ENCODE peak calls at places on chromosomes 5 and 9, in nine cellular contexts. One of them, this sample, is unnamed.

GRCh38 chr9:83441390-83441789 is 96.8 kb downstream of the FRMD3 start:
- DNase-seq in GM23248: no peak
- DNase-seq in H1: no peak
- DNase-seq in aorta: no peak
- DNase-seq in psoas muscle: no peak
- DNase-seq in HepG2: no peak
- DNase-seq in upper lobe of right lung: no peak
- DNase-seq in tibial nerve: no peak
- DNase-seq in SK-N-SH: no peak
- DNase-seq in this sample: no peak

GRCh38 chr5:11524188-11524587 is 380.1 kb downstream of the CTNND2 start:
- DNase-seq in GM23248: no peak
- DNase-seq in H1: no peak
- DNase-seq in aorta: no peak
- DNase-seq in psoas muscle: no peak
- DNase-seq in HepG2: no peak
- DNase-seq in upper lobe of right lung: no peak
- DNase-seq in tibial nerve: no peak
- DNase-seq in SK-N-SH: no peak
- DNase-seq in this sample: no peak

GRCh38 chr9:90012825-90013425 is 408.1 kb downstream of the GADD45G start:
- DNase-seq in GM23248: no peak
- DNase-seq in H1: no peak
- DNase-seq in aorta: no peak
- DNase-seq in psoas muscle: no peak
- DNase-seq in HepG2: no peak
- DNase-seq in upper lobe of right lung: no peak
- DNase-seq in tibial nerve: no peak
- DNase-seq in SK-N-SH: no peak
- DNase-seq in this sample: peak; percentile 59

GRCh38 chr9:127076860-127077657 is 45.4 kb downstream of the ANGPTL2 start:
- DNase-seq in GM23248: peak; percentile 14
- DNase-seq in H1: no peak
- DNase-seq in aorta: no peak
- DNase-seq in psoas muscle: no peak
- DNase-seq in HepG2: no peak
- DNase-seq in upper lobe of right lung: no peak
- DNase-seq in tibial nerve: no peak
- DNase-seq in SK-N-SH: no peak
- DNase-seq in this sample: no peak

GRCh38 chr9:115422932-115423440 is 305.0 kb upstream of the TNC start:
- DNase-seq in GM23248: no peak
- DNase-seq in H1: no peak
- DNase-seq in aorta: peak; percentile 74
- DNase-seq in psoas muscle: no peak
- DNase-seq in HepG2: no peak
- DNase-seq in upper lobe of right lung: no peak
- DNase-seq in tibial nerve: no peak
- DNase-seq in SK-N-SH: no peak
- DNase-seq in this sample: no peak

GRCh38 chr5:115209279-115209678 is 39.6 kb upstream of the TRIM36 start:
- DNase-seq in GM23248: no peak
- DNase-seq in H1: no peak
- DNase-seq in aorta: no peak
- DNase-seq in psoas muscle: no peak
- DNase-seq in HepG2: no peak
- DNase-seq in upper lobe of right lung: no peak
- DNase-seq in tibial nerve: no peak
- DNase-seq in SK-N-SH: no peak
- DNase-seq in this sample: peak; percentile 20

GRCh38 chr9:68508547-68508946 is 32.1 kb downstream of the TMEM252 start:
- DNase-seq in GM23248: no peak
- DNase-seq in H1: no peak
- DNase-seq in aorta: no peak
- DNase-seq in psoas muscle: no peak
- DNase-seq in HepG2: no peak
- DNase-seq in upper lobe of right lung: no peak
- DNase-seq in tibial nerve: no peak
- DNase-seq in SK-N-SH: no peak
- DNase-seq in this sample: no peak

GRCh38 chr9:134571326-134571871 is 70.2 kb upstream of the COL5A1 start:
- DNase-seq in GM23248: no peak
- DNase-seq in H1: no peak
- DNase-seq in aorta: no peak
- DNase-seq in psoas muscle: no peak
- DNase-seq in HepG2: no peak
- DNase-seq in upper lobe of right lung: peak; percentile 53
- DNase-seq in tibial nerve: no peak
- DNase-seq in SK-N-SH: no peak
- DNase-seq in this sample: no peak

GRCh38 chr5:67264056-67264455 is 67.5 kb upstream of the CD180 start:
- DNase-seq in GM23248: no peak
- DNase-seq in H1: no peak
- DNase-seq in aorta: no peak
- DNase-seq in psoas muscle: no peak
- DNase-seq in HepG2: no peak
- DNase-seq in upper lobe of right lung: no peak
- DNase-seq in tibial nerve: no peak
- DNase-seq in SK-N-SH: no peak
- DNase-seq in this sample: no peak

DNA sequence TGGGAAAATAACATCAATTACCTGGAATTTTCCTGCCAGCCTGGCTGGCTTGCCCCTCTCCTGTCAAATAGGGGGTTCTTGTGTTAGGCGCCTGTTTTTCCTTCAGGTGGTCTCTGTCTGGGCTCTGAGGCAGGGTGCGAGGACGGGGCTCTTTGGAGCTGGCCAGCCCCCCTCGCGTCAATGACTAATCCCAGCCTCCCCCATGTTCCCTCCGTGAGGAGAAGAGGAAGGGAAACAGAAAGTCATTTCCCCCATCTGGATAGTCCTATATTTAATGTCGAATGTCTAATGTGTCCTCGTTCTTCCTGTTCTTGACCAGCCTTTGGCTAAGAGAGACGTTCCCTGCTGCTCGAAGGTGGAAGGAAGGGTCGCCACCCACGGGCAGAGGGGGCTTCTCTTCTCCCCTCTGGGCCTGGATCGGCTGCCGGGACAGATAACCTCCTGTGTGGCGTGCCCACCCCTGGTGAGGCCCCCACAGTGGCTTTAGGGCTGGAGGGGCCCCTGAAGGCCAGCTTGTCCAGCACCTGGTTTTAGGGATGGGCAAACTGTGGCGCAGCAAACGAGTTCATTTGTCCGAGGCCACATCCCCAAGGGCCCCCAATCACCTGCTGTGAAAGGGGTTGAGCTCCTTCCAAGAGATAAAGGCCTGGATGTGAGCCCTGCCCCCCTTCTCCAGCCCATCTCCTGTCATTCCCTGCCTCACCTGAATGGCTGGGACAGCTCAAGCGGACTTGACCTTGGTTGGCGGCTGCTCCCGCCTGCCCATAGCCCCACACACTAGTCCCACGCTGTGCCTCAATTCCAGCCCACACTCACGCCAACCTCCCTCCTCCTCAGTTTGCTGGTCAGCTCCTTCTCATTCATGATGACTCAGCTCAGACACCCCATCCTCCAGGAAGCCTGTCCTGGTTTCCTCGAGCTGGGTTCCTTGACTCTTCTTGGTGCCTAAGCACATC is 35.9 kb upstream of the UNC5A start:
- DNase-seq in GM23248: no peak
- DNase-seq in H1: no peak
- DNase-seq in aorta: no peak
- DNase-seq in psoas muscle: no peak
- DNase-seq in HepG2: no peak
- DNase-seq in upper lobe of right lung: peak; percentile 38
- DNase-seq in tibial nerve: no peak
- DNase-seq in SK-N-SH: no peak
- DNase-seq in this sample: no peak
- H3K27me3 ChIP-seq in GM23248: peaks cover 34% of the 10 kb centered on the region
- H3K27me3 ChIP-seq in H1: no peaks in the 10 kb centered on the region
- H3K27me3 ChIP-seq in aorta: no peaks in the 10 kb centered on the region
- H3K27me3 ChIP-seq in psoas muscle: peaks cover 48% of the 10 kb centered on the region
- H3K27me3 ChIP-seq in HepG2: peaks cover 5% of the 10 kb centered on the region
- H3K27me3 ChIP-seq in upper lobe of right lung: peaks cover 8% of the 10 kb centered on the region
- H3K27me3 ChIP-seq in tibial nerve: no peaks in the 10 kb centered on the region
- H3K27me3 ChIP-seq in SK-N-SH: no peaks in the 10 kb centered on the region
- H3K27me3 ChIP-seq in this sample: no peaks in the 10 kb centered on the region

GRCh38 chr9:85729882-85730281 is 11.9 kb downstream of the AGTPBP1 start:
- DNase-seq in GM23248: no peak
- DNase-seq in H1: no peak
- DNase-seq in aorta: no peak
- DNase-seq in psoas muscle: no peak
- DNase-seq in HepG2: no peak
- DNase-seq in upper lobe of right lung: no peak
- DNase-seq in tibial nerve: no peak
- DNase-seq in SK-N-SH: no peak
- DNase-seq in this sample: no peak

GRCh38 chr9:85727500-85727899 is 14.3 kb downstream of the AGTPBP1 start:
- DNase-seq in GM23248: no peak
- DNase-seq in H1: no peak
- DNase-seq in aorta: no peak
- DNase-seq in psoas muscle: no peak
- DNase-seq in HepG2: peak; percentile 29
- DNase-seq in upper lobe of right lung: no peak
- DNase-seq in tibial nerve: no peak
- DNase-seq in SK-N-SH: no peak
- DNase-seq in this sample: no peak

GRCh38 chr9:85731128-85731630 is 10.6 kb downstream of the AGTPBP1 start:
- DNase-seq in GM23248: no peak
- DNase-seq in H1: no peak
- DNase-seq in aorta: no peak
- DNase-seq in psoas muscle: no peak
- DNase-seq in HepG2: no peak
- DNase-seq in upper lobe of right lung: no peak
- DNase-seq in tibial nerve: no peak
- DNase-seq in SK-N-SH: no peak
- DNase-seq in this sample: no peak

GRCh38 chr9:85723220-85723619 is 18.5 kb downstream of the AGTPBP1 start:
- DNase-seq in GM23248: no peak
- DNase-seq in H1: peak; percentile 83
- DNase-seq in aorta: no peak
- DNase-seq in psoas muscle: no peak
- DNase-seq in HepG2: peak; percentile 90
- DNase-seq in upper lobe of right lung: no peak
- DNase-seq in tibial nerve: no peak
- DNase-seq in SK-N-SH: no peak
- DNase-seq in this sample: no peak

DNA sequence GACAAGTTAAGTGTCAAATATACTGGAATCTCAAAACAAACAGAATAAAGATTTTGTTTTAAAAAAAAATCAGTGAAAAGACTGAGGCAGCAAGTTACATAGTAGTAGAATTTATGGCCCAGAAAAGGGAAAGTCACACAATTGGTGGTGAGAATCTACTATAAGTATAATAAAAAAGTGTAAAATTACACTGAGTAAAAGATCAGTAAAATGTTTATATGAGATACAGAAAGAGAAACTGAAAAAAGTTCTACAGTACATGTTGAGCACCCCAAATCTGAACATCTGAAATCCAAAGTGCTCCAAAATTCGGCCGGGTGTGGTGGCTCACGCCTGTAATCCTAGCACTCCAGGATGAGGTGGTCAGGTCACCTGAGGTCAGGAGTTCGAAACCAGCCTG is 15.0 kb downstream of the AGTPBP1 start:
- DNase-seq in GM23248: no peak
- DNase-seq in H1: no peak
- DNase-seq in aorta: no peak
- DNase-seq in psoas muscle: no peak
- DNase-seq in HepG2: no peak
- DNase-seq in upper lobe of right lung: no peak
- DNase-seq in tibial nerve: no peak
- DNase-seq in SK-N-SH: no peak
- DNase-seq in this sample: no peak
- H3K4me1 ChIP-seq in GM23248: no peaks in the 10 kb centered on the region
- H3K4me1 ChIP-seq in H1: peaks cover 8% of the 10 kb centered on the region
- H3K4me1 ChIP-seq in aorta: peaks cover 2% of the 10 kb centered on the region
- H3K4me1 ChIP-seq in psoas muscle: peaks cover 3% of the 10 kb centered on the region
- H3K4me1 ChIP-seq in HepG2: peaks cover 36% of the 10 kb centered on the region
- H3K4me1 ChIP-seq in upper lobe of right lung: peaks cover 15% of the 10 kb centered on the region
- H3K4me1 ChIP-seq in tibial nerve: no peaks in the 10 kb centered on the region
- H3K4me1 ChIP-seq in SK-N-SH: no peaks in the 10 kb centered on the region
- H3K4me1 ChIP-seq in this sample: no peaks in the 10 kb centered on the region

DNA sequence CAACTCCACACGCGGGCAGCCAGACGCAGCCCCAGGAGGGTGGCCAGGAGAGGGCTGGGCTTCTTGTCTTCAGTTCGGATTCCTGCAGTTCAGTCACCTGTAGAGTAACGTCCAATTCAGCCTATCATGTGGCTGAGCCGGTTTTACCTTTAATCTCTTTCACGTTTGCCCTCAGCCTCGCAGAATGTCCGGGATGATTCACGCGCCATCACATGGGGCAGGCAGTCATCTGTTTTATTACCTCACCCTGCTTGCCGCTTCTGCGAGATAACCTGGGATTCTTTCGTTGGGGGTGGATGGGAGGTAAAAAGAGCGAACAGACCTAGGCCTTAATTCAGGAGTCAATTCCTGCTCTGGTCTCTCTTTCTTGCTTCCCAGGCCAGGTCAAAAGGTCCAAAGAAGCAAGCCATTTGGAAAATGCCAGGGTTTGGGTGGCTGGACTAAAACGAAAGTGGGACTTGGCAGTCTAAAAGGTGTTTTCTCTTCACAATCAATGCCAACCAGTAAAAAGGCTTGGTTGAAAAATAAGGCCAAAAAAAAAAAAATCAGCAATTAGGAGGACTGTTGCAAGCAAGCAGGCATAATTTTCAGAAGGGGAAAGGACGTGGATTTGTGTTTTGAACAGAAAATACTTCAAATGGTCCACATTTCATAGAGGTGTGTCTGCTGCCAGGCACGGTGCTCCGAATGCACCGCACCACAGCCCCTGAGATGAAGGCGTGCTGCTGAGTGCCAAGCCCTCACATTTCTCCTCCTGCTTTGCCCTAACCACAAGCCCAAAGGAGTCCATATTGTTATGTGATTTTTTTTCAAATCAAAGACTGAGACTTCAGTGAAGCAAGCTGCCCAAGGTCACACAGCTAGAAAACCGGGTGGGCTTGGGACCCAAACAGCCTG is 2.8 kb upstream of the WWC1 start:
- DNase-seq in GM23248: no peak
- DNase-seq in H1: no peak
- DNase-seq in aorta: no peak
- DNase-seq in psoas muscle: no peak
- DNase-seq in HepG2: peak; percentile 70
- DNase-seq in upper lobe of right lung: no peak
- DNase-seq in tibial nerve: no peak
- DNase-seq in SK-N-SH: no peak
- DNase-seq in this sample: peak; percentile 97
- H3K27me3 ChIP-seq in GM23248: peaks cover 19% of the 10 kb centered on the region
- H3K27me3 ChIP-seq in H1: no peaks in the 10 kb centered on the region
- H3K27me3 ChIP-seq in aorta: no peaks in the 10 kb centered on the region
- H3K27me3 ChIP-seq in psoas muscle: peaks cover 32% of the 10 kb centered on the region
- H3K27me3 ChIP-seq in HepG2: no peaks in the 10 kb centered on the region
- H3K27me3 ChIP-seq in upper lobe of right lung: peaks cover 16% of the 10 kb centered on the region
- H3K27me3 ChIP-seq in tibial nerve: no peaks in the 10 kb centered on the region
- H3K27me3 ChIP-seq in SK-N-SH: no peaks in the 10 kb centered on the region
- H3K27me3 ChIP-seq in this sample: peaks cover 3% of the 10 kb centered on the region

DNA sequence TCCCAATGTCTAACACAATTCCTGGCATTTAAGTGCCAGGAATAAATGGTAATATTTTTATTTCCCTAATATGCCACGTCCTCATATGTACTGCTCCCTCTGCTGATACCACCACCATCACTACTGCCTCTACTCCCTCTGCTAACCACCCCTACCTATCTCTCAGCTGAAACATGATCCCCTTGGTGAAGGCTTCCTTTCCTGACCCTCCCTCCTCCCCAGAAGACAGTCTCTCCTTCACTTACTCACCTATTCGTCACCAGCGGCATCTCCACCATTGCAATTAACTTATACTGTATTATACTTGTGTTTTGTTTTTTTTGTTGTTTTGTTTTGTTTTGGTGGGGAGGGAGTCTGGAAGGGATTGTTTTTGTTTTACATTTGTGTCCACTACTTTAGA is 4.8 kb downstream of the DENND1A start:
- DNase-seq in GM23248: no peak
- DNase-seq in H1: no peak
- DNase-seq in aorta: no peak
- DNase-seq in psoas muscle: no peak
- DNase-seq in HepG2: no peak
- DNase-seq in upper lobe of right lung: no peak
- DNase-seq in tibial nerve: no peak
- DNase-seq in SK-N-SH: no peak
- DNase-seq in this sample: no peak
- H3K4me1 ChIP-seq in GM23248: peaks cover 31% of the 10 kb centered on the region
- H3K4me1 ChIP-seq in H1: peaks cover 16% of the 10 kb centered on the region
- H3K4me1 ChIP-seq in aorta: no peaks in the 10 kb centered on the region
- H3K4me1 ChIP-seq in psoas muscle: peaks cover 17% of the 10 kb centered on the region
- H3K4me1 ChIP-seq in HepG2: peaks cover 84% of the 10 kb centered on the region
- H3K4me1 ChIP-seq in upper lobe of right lung: peaks cover 36% of the 10 kb centered on the region
- H3K4me1 ChIP-seq in tibial nerve: no peaks in the 10 kb centered on the region
- H3K4me1 ChIP-seq in SK-N-SH: peaks cover 15% of the 10 kb centered on the region
- H3K4me1 ChIP-seq in this sample: peaks cover 16% of the 10 kb centered on the region

This sample was measured in small intestine.